ENCODE peak calls at places on chromosomes 2 and 18, in ten cellular contexts. W, D, B, V, X, K, A, U, P and G are unnamed samples.

GRCh38 chr2:186542002-186542401 is 47.9 kb upstream of the ITGAV start:
- DNase-seq in U (no peak), D (no peak), A (no peak), K (no peak), V (no peak), W (no peak), B (no peak), X (no peak), P (no peak), G (no peak)

GRCh38 chr18:58125183-58125582 is 81.2 kb downstream of the NEDD4L start:
- DNase-seq in K (no peak), V (no peak), B (no peak), U (no peak), W (no peak), D (no peak), P (no peak), A (no peak), X (no peak), G (no peak)

GRCh38 chr2:204234879-204235278 is 298.3 kb downstream of the ICOS start:
- DNase-seq in X (peak), P (peak), K (no peak), U (no peak), A (no peak), W (no peak), D (no peak), V (no peak), B (no peak), G (no peak)

GRCh38 chr18:13381907-13382682 is 163.5 kb downstream of the LDLRAD4 start:
- DNase-seq in V (peak), B (peak), U (peak), W (peak), D (no peak), X (peak), K (no peak), P (peak), A (peak), G (peak)

GRCh38 chr2:207135340-207135739 is 30.4 kb downstream of the KLF7 start:
- DNase-seq in B (no peak), V (no peak), W (no peak), A (no peak), P (peak), D (no peak), U (no peak), X (peak), K (no peak), G (no peak)

GRCh38 chr2:7145707-7146106 is 228.5 kb downstream of the RNF144A start:
- DNase-seq in P (no peak), D (no peak), K (no peak), U (no peak), X (no peak), A (no peak), V (no peak), W (no peak), B (no peak), G (no peak)

GRCh38 chr18:62490967-62491366 is 31.9 kb upstream of the ZCCHC2 start:
- DNase-seq in V (no peak), U (no peak), B (no peak), A (no peak), D (no peak), K (peak), P (no peak), X (no peak), W (no peak), G (no peak)

GRCh38 chr2:178075006-178075326 is 2.4 kb upstream of the PDE11A start:
- DNase-seq in D (no peak), P (no peak), X (no peak), K (no peak), W (no peak), V (no peak), B (no peak), U (no peak), A (no peak), G (no peak)

GRCh38 chr2:100291152-100291970 is 30.9 kb downstream of the LONRF2 start:
- DNase-seq in K (peak), P (peak), B (peak), U (no peak), X (peak), D (peak), W (no peak), V (peak), A (no peak), G (no peak)

GRCh38 chr2:10216677-10217498 is 85.8 kb upstream of the HPCAL1 start:
- DNase-seq in W (no peak), D (no peak), P (peak), A (no peak), K (no peak), U (no peak), X (no peak), V (no peak), B (no peak), G (no peak)

GRCh38 chr2:143297182-143297581 is 168.0 kb downstream of the ARHGAP15 start:
- DNase-seq in P (no peak), B (no peak), A (no peak), V (no peak), W (no peak), U (no peak), D (no peak), K (no peak), X (no peak), G (no peak)

GRCh38 chr2:65518751-65519150 is 86.4 kb upstream of the SPRED2 start:
- DNase-seq in U (no peak), X (no peak), D (no peak), V (no peak), A (no peak), P (no peak), W (no peak), K (no peak), B (no peak), G (no peak)

GRCh38 chr2:163800889-163801498 is 65.2 kb upstream of the FIGN start:
- DNase-seq in A (peak), W (no peak), P (peak), U (no peak), V (peak), K (no peak), D (no peak), B (no peak), X (peak), G (peak)

GRCh38 chr2:3534251-3534814 is 15.0 kb upstream of the ADI1 start:
- DNase-seq in W (no peak), B (no peak), D (no peak), V (no peak), A (no peak), X (no peak), P (no peak), K (no peak), U (no peak), G (no peak)

GRCh38 chr2:217941886-217942728 is 60.7 kb downstream of the TNS1 start:
- DNase-seq in V (no peak), A (peak), D (no peak), B (no peak), W (no peak), U (no peak), X (no peak), P (no peak), K (no peak), G (no peak)

GRCh38 chr2:220434365-220434764 is 806.9 kb downstream of the SLC4A3 start:
- DNase-seq in V (peak), K (no peak), D (no peak), W (no peak), P (peak), X (peak), A (no peak), U (no peak), B (no peak), G (no peak)

GRCh38 chr2:196275646-196276352 is 104.4 kb upstream of the STK17B start:
- DNase-seq in D (peak), K (no peak), X (no peak), W (no peak), A (no peak), V (no peak), U (no peak), B (peak), P (no peak), G (no peak)

GRCh38 chr2:120851116-120851773 is 115.6 kb downstream of the GLI2 start:
- DNase-seq in A (no peak), P (no peak), D (no peak), X (no peak), B (no peak), K (no peak), U (no peak), V (no peak), W (no peak), G (no peak)

GRCh38 chr2:121149384-121149783 is 135.6 kb downstream of the TFCP2L1 start:
- DNase-seq in K (no peak), U (no peak), D (no peak), A (no peak), B (no peak), V (no peak), P (no peak), X (no peak), W (no peak), G (no peak)

GRCh38 chr2:201854841-201855240 is 48.5 kb downstream of the CDK15 start:
- DNase-seq in W (no peak), D (no peak), A (no peak), K (no peak), B (no peak), V (peak), X (no peak), P (peak), U (no peak), G (no peak)

GRCh38 chr2:1757567-1757966 is 13.3 kb upstream of the PXDN start:
- DNase-seq in V (no peak), D (no peak), B (no peak), P (no peak), A (no peak), U (no peak), X (no peak), K (no peak), W (no peak), G (no peak)

GRCh38 chr2:176068037-176068832 is 15.5 kb downstream of the EVX2 start:
- DNase-seq in U (no peak), X (no peak), D (no peak), W (no peak), K (peak), B (no peak), P (no peak), V (no peak), A (no peak), G (no peak)

GRCh38 chr18:2985628-2986027 is 27.3 kb downstream of the LPIN2 start:
- DNase-seq in A (no peak), K (no peak), X (no peak), W (no peak), D (peak), P (peak), B (peak), V (peak), U (peak), G (no peak)

GRCh38 chr2:128568106-128568505 is 249.4 kb upstream of the HS6ST1 start:
- DNase-seq in B (no peak), A (no peak), U (no peak), V (no peak), K (peak), D (no peak), X (no peak), W (no peak), P (no peak), G (no peak)

GRCh38 chr2:71746946-71747501 is 293.7 kb downstream of the DYSF start:
- DNase-seq in P (peak), A (no peak), W (no peak), K (no peak), D (no peak), V (no peak), U (peak), B (peak), X (peak), G (no peak)

GRCh38 chr2:217125004-217125403 is 265.1 kb upstream of the TNP1 start:
- DNase-seq in K (no peak), U (no peak), B (no peak), X (no peak), A (no peak), D (no peak), P (no peak), W (no peak), V (no peak), G (no peak)

GRCh38 chr2:37776487-37776886 is 105.0 kb upstream of the CDC42EP3 start:
- DNase-seq in X (peak), D (no peak), K (no peak), A (no peak), W (no peak), V (no peak), P (peak), U (no peak), B (no peak), G (no peak)

GRCh38 chr2:129369437-129369836 is 610.0 kb upstream of the RAB6C start:
- DNase-seq in K (no peak), P (no peak), V (no peak), B (no peak), U (no peak), X (no peak), W (no peak), A (no peak), D (no peak), G (no peak)

GRCh38 chr2:141068053-141068682 is 1062.6 kb downstream of the LRP1B start:
- DNase-seq in X (no peak), U (no peak), P (no peak), B (no peak), W (no peak), A (no peak), V (no peak), K (no peak), D (no peak), G (no peak)

GRCh38 chr2:161232571-161232970 is 72.3 kb downstream of the TANK start:
- DNase-seq in K (no peak), X (no peak), D (no peak), U (no peak), B (no peak), W (no peak), P (no peak), A (no peak), V (no peak), G (no peak)

GRCh38 chr2:124776332-124776731 is 751.2 kb downstream of the CNTNAP5 start:
- DNase-seq in A (no peak), X (no peak), D (no peak), K (no peak), V (no peak), W (no peak), B (no peak), P (no peak), U (no peak), G (no peak)

GRCh38 chr18:36314754-36315153 is 17.2 kb downstream of the FHOD3 start:
- DNase-seq in K (peak), X (no peak), P (peak), V (peak), B (no peak), A (no peak), U (no peak), W (no peak), D (no peak), G (no peak)

GRCh38 chr2:240123821-240124650 is 12.1 kb downstream of the COPS9 start:
- DNase-seq in D (no peak), B (no peak), K (peak), W (no peak), V (no peak), A (no peak), P (no peak), U (no peak), X (no peak), G (no peak)

GRCh38 chr2:199459286-199460100 is 1.8 kb upstream of the SATB2 start:
- DNase-seq in U (peak), K (peak), D (peak), V (peak), W (peak), A (no peak), P (peak), B (peak), X (peak), G (peak)

GRCh38 chr2:239943991-239944441 is 81.1 kb downstream of the NDUFA10 start:
- DNase-seq in U (no peak), V (no peak), P (no peak), W (no peak), B (no peak), K (no peak), D (no peak), X (no peak), A (no peak), G (no peak)

GRCh38 chr18:62663731-62664336 is 51.5 kb upstream of the PHLPP1 start:
- DNase-seq in A (no peak), W (no peak), X (no peak), K (no peak), U (no peak), D (no peak), P (peak), B (no peak), V (no peak), G (peak)

GRCh38 chr18:10147752-10148151 is 233.9 kb downstream of the VAPA start:
- DNase-seq in P (no peak), U (no peak), B (no peak), W (no peak), D (no peak), K (no peak), A (no peak), X (no peak), V (no peak), G (no peak)